ENCODE peak calls at places on chromosome 14, in seven cellular contexts. V is CD8-positive, alpha-beta memory T cell; D is neural progenitor cell; N is HCT116; Q is Peyer's patch; T is foreskin keratinocyte; Y is MM.1S. U is an unnamed sample.

GRCh38 chr14:36362648-36363047 is 42.2 kb upstream of the MBIP start:
- DNase-seq in D (no peak), T (no peak), V (no peak), Y (no peak), Q (no peak), N (no peak), U (no peak)

GRCh38 chr14:28751467-28752058 is 15.0 kb upstream of the FOXG1 start:
- DNase-seq in Y (peak; percentile 50), Q (no peak), V (no peak), D (peak; percentile 85), T (no peak), N (peak; percentile 7), U (peak; percentile 33)

GRCh38 chr14:70779667-70780066 is 29.6 kb downstream of the MAP3K9 start:
- DNase-seq in Q (no peak), N (no peak), Y (no peak), V (no peak), T (no peak), D (no peak), U (no peak)

GRCh38 chr14:60184597-60185555 is 19.7 kb upstream of the DHRS7 start:
- DNase-seq in Q (no peak), D (no peak), T (no peak), N (no peak), Y (no peak), V (no peak), U (no peak)

GRCh38 chr14:75558440-75558839 is 20.0 kb upstream of the FLVCR2 start:
- DNase-seq in N (no peak), V (no peak), D (no peak), T (no peak), Q (no peak), Y (no peak), U (no peak)

GRCh38 chr14:100283984-100284881 is 22.0 kb downstream of the SLC25A29 start:
- DNase-seq in V (no peak), T (no peak), Q (no peak), D (no peak), N (no peak), Y (no peak), U (no peak)

GRCh38 chr14:69056389-69056788 is 77.3 kb upstream of the ACTN1 start:
- DNase-seq in Y (no peak), V (no peak), D (no peak), T (no peak), Q (no peak), N (peak; percentile 6), U (no peak)

GRCh38 chr14:100641274-100641860 is 54.1 kb upstream of the BEGAIN start:
- DNase-seq in T (no peak), N (no peak), D (no peak), Y (no peak), Q (no peak), V (no peak), U (no peak)

GRCh38 chr14:61812347-61813100 is 50.3 kb downstream of the SNAPC1 start:
- DNase-seq in V (no peak), Y (no peak), Q (no peak), D (peak; percentile 72), T (no peak), N (no peak), U (no peak)

GRCh38 chr14:35808076-35808657 is 928 bp downstream of the RALGAPA1 start:
- DNase-seq in Y (peak; percentile 37), T (no peak), Q (no peak), N (no peak), D (peak; percentile 43), V (no peak), U (peak; percentile 84)

GRCh38 chr14:29927596-29928341 is at the start of gene PRKD1:
- DNase-seq in Q (peak; percentile 52), N (no peak), T (no peak), V (no peak), D (peak; percentile 87), Y (peak; percentile 36), U (peak; percentile 48)

GRCh38 chr14:72710212-72710611 is 183.7 kb downstream of the DPF3 start:
- DNase-seq in T (no peak), Q (no peak), Y (no peak), D (no peak), N (no peak), V (no peak), U (no peak)

GRCh38 chr14:95496111-95496681 is 20.3 kb downstream of the SYNE3 start:
- DNase-seq in Q (no peak), D (no peak), N (no peak), V (no peak), T (no peak), Y (no peak), U (no peak)

GRCh38 chr14:67541448-67542387 is 8.6 kb downstream of the PLEKHH1 start:
- DNase-seq in V (no peak), Y (no peak), D (peak; percentile 39), Q (peak; percentile 86), N (no peak), T (no peak), U (peak; percentile 89)

GRCh38 chr14:101508196-101508947 is 52.9 kb upstream of the DIO3 start:
- DNase-seq in Q (peak; percentile 15), T (no peak), N (no peak), Y (no peak), D (no peak), V (no peak), U (no peak)

GRCh38 chr14:103112488-103113243 is 10.6 kb upstream of the TNFAIP2 start:
- DNase-seq in T (no peak), N (no peak), Y (no peak), D (no peak), Q (no peak), V (no peak), U (no peak)

GRCh38 chr14:73457935-73458218 is 469 bp downstream of the NUMB start:
- DNase-seq in N (no peak), Y (no peak), T (no peak), D (no peak), V (peak; percentile 1), Q (no peak), U (peak; percentile 64)

DNA sequence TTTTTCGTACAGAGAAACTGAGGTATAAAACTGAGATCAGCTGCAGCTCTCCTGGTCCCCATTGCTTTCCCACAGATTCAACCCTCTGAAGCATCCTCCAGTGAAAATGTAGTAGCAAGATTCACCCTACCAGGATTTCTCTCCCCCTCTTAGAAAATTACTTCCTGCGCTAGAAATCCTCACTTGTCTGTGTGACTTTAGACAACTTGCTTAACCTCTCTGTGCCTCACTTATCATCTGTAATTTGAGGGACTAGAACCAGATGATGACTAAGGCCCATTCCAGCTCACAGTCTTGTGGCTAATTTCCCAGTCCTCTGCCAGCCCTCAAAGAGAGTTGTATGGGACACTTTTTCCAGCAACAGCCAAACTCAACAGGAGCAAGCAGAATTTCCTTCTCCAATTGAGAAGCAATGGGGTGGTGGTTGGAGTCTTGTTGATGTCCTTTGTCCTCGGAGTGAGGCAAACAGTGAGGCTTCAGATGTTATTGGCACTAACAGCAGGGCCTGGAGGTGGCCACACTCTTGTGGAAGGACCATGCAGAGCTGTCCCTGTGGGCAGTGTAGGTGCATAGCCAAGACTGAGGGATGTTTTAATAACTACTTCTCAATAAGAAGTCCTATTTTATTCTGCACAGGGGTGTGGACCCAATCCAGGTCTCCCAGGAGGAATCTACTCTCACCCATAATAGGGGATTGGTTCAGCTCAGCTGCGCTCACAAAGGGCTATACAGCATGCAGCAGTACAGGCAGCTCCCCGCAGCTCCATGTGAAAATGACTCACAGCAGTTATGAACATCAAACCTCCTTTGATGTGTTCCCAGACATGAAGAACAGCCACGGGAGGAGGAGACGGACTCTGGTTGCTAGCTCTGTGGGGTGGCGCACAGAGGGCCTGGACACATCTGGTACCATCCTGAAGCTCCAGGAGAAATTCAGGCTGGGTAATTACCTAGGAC is 200.1 kb downstream of the DAD1 start:
- DNase-seq in T (peak; percentile 33), V (no peak), Q (no peak), N (no peak), Y (no peak), D (no peak), U (no peak)
- H3K27ac ChIP-seq in T (no peak overlapping the region), V (no peak overlapping the region), Q (no peak overlapping the region), N (no peak overlapping the region), Y (no peak overlapping the region), D (no peak overlapping the region), U (no peak overlapping the region)

GRCh38 chr14:22526210-22526609 is 62.8 kb downstream of the DAD1 start:
- DNase-seq in Y (no peak), V (no peak), D (no peak), Q (no peak), T (no peak), N (no peak), U (no peak)

GRCh38 chr14:22524105-22524783 is 64.8 kb downstream of the DAD1 start:
- DNase-seq in V (no peak), N (no peak), Y (no peak), T (no peak), D (no peak), Q (no peak), U (no peak)

GRCh38 chr14:22524784-22525161 is 64.3 kb downstream of the DAD1 start:
- DNase-seq in T (no peak), Y (no peak), D (no peak), Q (no peak), N (no peak), V (no peak), U (no peak)

GRCh38 chr14:22530101-22530500 is 58.9 kb downstream of the DAD1 start:
- DNase-seq in Y (no peak), D (no peak), N (no peak), Q (no peak), V (no peak), T (no peak), U (no peak)

GRCh38 chr14:22526744-22527143 is 62.3 kb downstream of the DAD1 start:
- DNase-seq in V (no peak), D (no peak), N (no peak), Y (no peak), T (no peak), Q (no peak), U (no peak)
- H3K27ac ChIP-seq in V (no peak overlapping the region), D (no peak overlapping the region), N (no peak overlapping the region), Y (no peak overlapping the region), T (no peak overlapping the region), Q (no peak overlapping the region), U (no peak overlapping the region)

GRCh38 chr14:105314287-105315185 is at the start of gene PACS2:
- DNase-seq in Q (peak; percentile 83), Y (peak; percentile 79), D (peak; percentile 96), V (peak; percentile 71), T (no peak), N (peak; percentile 47), U (peak; percentile 69)
- H3K27ac ChIP-seq in Q (peak within 1 kb of the TSS; percentile 95), Y (peak within 1 kb of the TSS; percentile 6), D (no peak within 1 kb of the TSS), V (peak within 1 kb of the TSS; percentile 16), T (no peak within 1 kb of the TSS), N (peak within 1 kb of the TSS; percentile 73), U (peak within 1 kb of the TSS; percentile 60)

DNA sequence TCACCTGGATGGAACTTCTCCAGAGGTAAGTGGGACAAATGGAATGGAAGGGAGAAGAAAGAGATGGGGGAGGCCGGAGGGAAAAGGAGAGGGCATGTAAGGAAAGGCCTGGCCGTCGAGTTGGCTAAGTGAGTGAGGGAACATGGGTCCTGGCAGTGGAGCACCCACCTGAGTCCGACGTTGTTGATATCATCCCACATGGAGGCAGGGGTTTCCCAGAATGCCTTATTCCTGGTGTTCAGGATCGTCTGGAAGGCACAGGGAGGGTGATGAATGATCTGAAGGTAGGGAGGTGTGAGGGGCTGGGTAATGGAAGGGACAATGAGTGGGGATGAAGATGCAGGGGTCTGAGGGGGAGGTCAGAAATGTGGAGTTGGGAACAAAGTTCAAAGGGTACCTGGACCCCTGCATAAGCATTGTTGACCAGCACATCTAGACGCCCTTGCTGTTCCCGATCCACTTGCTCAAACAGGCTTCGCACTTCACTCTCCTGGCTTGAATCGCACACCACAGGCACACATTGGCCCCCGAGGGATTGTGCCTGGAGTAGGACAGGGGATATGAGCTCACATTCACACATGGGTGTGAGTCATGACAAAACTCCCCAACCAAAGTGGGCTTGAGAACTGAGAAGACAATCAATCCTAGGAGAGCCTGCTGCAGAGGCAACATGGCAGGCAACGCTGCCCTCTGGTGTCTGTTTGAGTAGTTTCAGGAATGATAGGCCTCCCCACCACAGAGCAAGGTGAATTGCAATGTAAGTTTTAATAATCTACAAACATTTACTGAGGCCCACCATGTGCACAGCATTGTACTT is 3.0 kb downstream of the DHRS1 start:
- DNase-seq in N (no peak), Y (peak; percentile 36), T (peak; percentile 79), V (peak; percentile 53), Q (no peak), D (peak; percentile 75), U (peak; percentile 66)
- H3K27ac ChIP-seq in N (no peak overlapping the region), Y (no peak overlapping the region), T (peak overlapping the region; percentile 69), V (no peak overlapping the region), Q (no peak overlapping the region), D (no peak overlapping the region), U (no peak overlapping the region)